ENCODE peak calls at places on chromosomes 5 and 9, in six cellular contexts. L, T, F, K, B and R are unnamed samples.

GRCh38 chr5:119323630-119324000 is 32.2 kb upstream of the TNFAIP8 start:
- DNase-seq in L (no peak), T (peak; percentile 87), F (no peak), K (no peak), B (no peak), R (no peak)

GRCh38 chr5:136192526-136193395 is at the start of gene SMIM32:
- DNase-seq in L (peak; percentile 68), T (no peak), F (peak; percentile 16), K (no peak), B (no peak), R (no peak)

GRCh38 chr5:159240301-159240870 is 22.7 kb upstream of the UBLCP1 start:
- DNase-seq in L (no peak), T (no peak), F (peak; percentile 90), K (no peak), B (no peak), R (no peak)

GRCh38 chr9:93132287-93132927 is 1.6 kb downstream of the NINJ1 start:
- DNase-seq in L (no peak), T (peak; percentile 71), F (peak; percentile 42), K (no peak), B (no peak), R (no peak)

GRCh38 chr5:40410231-40410861 is 269.4 kb upstream of the PTGER4 start:
- DNase-seq in L (no peak), T (no peak), F (peak; percentile 60), K (peak; percentile 44), B (no peak), R (peak; percentile 42)

GRCh38 chr9:129368458-129368978 is 190.5 kb upstream of the IER5L start:
- DNase-seq in L (no peak), T (no peak), F (no peak), K (no peak), B (no peak), R (no peak)

GRCh38 chr9:7105095-7105494 is 347.3 kb downstream of the KDM4C start:
- DNase-seq in L (no peak), T (no peak), F (no peak), K (no peak), B (no peak), R (no peak)

GRCh38 chr5:137613554-137614265 is 114.6 kb upstream of the SPOCK1 start:
- DNase-seq in L (no peak), T (no peak), F (peak; percentile 22), K (no peak), B (no peak), R (no peak)

GRCh38 chr5:178333821-178334481 is 101.3 kb upstream of the PHYKPL start:
- DNase-seq in L (peak; percentile 48), T (no peak), F (no peak), K (no peak), B (no peak), R (no peak)

GRCh38 chr5:8953911-8954310 is 592.0 kb downstream of the SEMA5A start:
- DNase-seq in L (no peak), T (no peak), F (no peak), K (no peak), B (no peak), R (no peak)

GRCh38 chr9:134870746-134871667 is 9.6 kb upstream of the FCN2 start:
- DNase-seq in L (no peak), T (no peak), F (no peak), K (no peak), B (no peak), R (no peak)

GRCh38 chr9:98453589-98454311 is 198.3 kb upstream of the TBC1D2 start:
- DNase-seq in L (no peak), T (peak; percentile 5), F (no peak), K (no peak), B (no peak), R (no peak)